ENCODE peak calls at places on chromosome 19, in five cellular contexts. M, N, Q, C and D are unnamed samples. For H3K4me1, the result is how much of the 10 kb centered on the place peaks cover.

GRCh38 chr19:35750167-35750566 is 1.8 kb downstream of the LIN37 start:
- DNase-seq in N (no peak), M (no peak), C (no peak), Q (no peak), D (no peak)

GRCh38 chr19:30450945-30451344 is 78.8 kb downstream of the ZNF536 start:
- DNase-seq in Q (no peak), N (no peak), C (no peak), M (no peak), D (no peak)

GRCh38 chr19:31357315-31357673 is 8.1 kb upstream of the TSHZ3 start:
- DNase-seq in N (no peak), Q (no peak), C (no peak), M (no peak), D (no peak)

GRCh38 chr19:343941-344624 is 513 bp downstream of the MIER2 start:
- DNase-seq in Q (no peak), M (peak), N (no peak), C (no peak), D (no peak)

GRCh38 chr19:49605605-49606004 is 14.6 kb downstream of the PRR12 start:
- DNase-seq in C (no peak), N (no peak), M (no peak), Q (no peak), D (no peak)

GRCh38 chr19:6925801-6926751 is 38.7 kb downstream of the ADGRE1 start:
- DNase-seq in M (no peak), Q (no peak), C (peak), N (no peak), D (no peak)

GRCh38 chr19:36032251-36033104 is at the start of gene CLIP3:
- DNase-seq in M (peak), Q (no peak), N (peak), C (no peak), D (no peak)

GRCh38 chr19:21396893-21397572 is at the start of gene ZNF493:
- DNase-seq in Q (peak), M (peak), C (peak), N (peak), D (peak)

GRCh38 chr19:3357731-3358391 is 8.5 kb upstream of the NFIC start:
- DNase-seq in C (no peak), M (no peak), N (no peak), Q (no peak), D (no peak)

GRCh38 chr19:44747739-44748425 is 626 bp upstream of the BCL3 start:
- DNase-seq in Q (no peak), C (no peak), M (peak), N (peak), D (peak)
- H3K4me1 ChIP-seq in Q (half or more), C (under half), M (under half), N (under half), D (half or more)

GRCh38 chr19:2329528-2329927 is 1.0 kb downstream of the SPPL2B start:
- DNase-seq in Q (no peak), M (no peak), N (no peak), C (no peak), D (no peak)

GRCh38 chr19:2329162-2329505 is 650 bp downstream of the SPPL2B start:
- DNase-seq in Q (no peak), M (no peak), N (no peak), C (no peak), D (no peak)

GRCh38 chr19:2330255-2330631 is 1.8 kb downstream of the SPPL2B start:
- DNase-seq in Q (no peak), M (no peak), C (no peak), N (no peak), D (no peak)

GRCh38 chr19:2327773-2328400 is 499 bp downstream of the LSM7 start:
- DNase-seq in N (peak), Q (no peak), M (no peak), C (peak), D (peak)

DNA sequence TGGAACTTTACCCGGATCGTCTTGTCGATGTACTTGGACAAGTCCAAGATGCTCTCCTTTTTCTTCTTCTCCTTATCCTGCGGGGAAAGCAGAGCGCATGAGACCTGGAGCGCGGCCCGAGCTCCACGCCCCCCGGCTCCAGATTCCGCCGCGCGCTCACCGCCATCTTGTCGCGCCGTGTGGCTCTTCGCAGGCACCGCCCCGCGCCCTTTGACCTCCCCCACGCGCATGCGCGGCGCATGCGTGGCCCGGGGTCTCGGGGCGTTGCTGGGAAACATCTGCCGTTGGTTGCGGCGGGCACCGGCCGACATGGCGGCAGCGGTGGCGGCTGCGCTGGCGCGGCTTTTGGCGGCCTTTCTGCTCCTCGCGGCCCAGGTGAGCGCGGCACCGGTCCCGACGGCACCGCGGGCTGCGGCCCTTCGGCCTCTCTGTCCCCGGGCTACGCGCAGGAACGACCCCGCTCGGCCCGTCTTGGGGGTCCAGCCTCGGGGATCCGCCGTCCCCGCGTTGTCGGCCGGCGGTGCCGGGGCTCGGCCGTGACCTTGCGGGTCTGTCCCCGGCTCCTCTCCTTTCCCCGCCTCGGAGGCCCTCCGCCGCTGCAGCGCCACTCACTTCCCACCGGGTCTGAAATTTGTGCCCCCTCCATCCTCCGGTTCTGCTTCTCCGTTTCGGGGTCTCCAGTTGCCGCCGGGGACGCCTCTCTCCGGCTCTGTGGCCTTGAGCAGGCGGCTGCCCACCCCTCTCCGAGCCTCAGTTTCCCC is at the start of the genes LSM7 and SPPL2B:
- DNase-seq in C (peak), N (peak), M (peak), Q (peak), D (peak)
- TF ChIP-seq EP300 in C (no peak), N (no peak), M (no peak), Q (no peak), D (no peak)

DNA sequence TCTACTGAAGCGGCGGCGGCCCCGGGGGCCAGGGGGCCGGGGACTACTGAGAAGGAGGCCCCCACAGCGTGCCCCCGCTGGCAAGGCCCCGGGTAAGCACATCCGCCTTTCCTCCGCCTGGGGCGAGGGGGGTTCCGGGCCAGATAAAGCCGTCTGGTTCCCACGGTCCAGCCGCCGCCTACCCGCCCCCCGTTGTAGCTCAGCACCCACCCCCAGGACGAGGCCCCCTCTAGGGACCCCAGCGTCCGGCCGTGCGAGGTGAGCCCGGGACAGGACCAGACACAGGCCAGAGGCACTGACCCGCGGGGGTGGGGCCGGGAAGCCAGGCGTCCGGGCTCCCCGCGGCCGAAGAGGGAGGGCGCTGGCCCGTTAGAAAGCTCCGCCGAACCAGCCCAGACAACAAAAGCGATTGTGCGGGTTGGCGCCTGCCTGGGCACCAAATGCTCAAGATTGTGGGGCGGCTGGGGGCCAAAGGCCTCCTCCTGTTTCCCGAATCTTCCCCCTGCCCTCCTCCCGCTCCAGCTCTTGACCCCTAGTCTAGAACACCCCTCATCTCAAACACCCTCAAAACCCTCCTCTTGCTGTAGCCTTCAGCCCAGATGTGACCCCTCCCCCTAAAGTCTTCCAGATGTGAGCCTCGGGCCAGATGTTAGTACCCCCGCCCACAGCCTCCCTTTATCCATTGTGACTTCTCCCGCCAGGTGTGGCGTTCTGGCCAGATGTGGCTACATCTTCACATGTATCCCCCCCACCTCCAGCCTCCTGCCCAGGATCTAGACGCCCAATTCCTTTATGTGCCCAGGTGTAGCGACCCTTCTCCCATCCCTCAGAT is 867 bp upstream of the LTBP4 start:
- DNase-seq in Q (no peak), M (no peak), C (no peak), N (no peak), D (no peak)
- H3K4me1 ChIP-seq in Q (half or more), M (under half), C (under half), N (under half), D (half or more)

GRCh38 chr19:4815426-4816387 is 15.8 kb downstream of the TICAM1 start:
- DNase-seq in N (peak), Q (peak), M (peak), C (peak), D (peak)
- TF ChIP-seq EP300 in N (no peak), Q (no peak), M (no peak), C (no peak), D (no peak)

GRCh38 chr19:18674616-18675015 is 8.9 kb upstream of the CRTC1 start:
- DNase-seq in C (no peak), Q (no peak), M (no peak), N (peak), D (no peak)
- H3K4me1 ChIP-seq in C (under half), Q (half or more), M (under half), N (under half), D (half or more)

GRCh38 chr19:11052391-11052790 is 36.9 kb upstream of the LDLR start:
- DNase-seq in C (no peak), M (no peak), N (no peak), Q (no peak), D (no peak)
- TF ChIP-seq EP300 in C (no peak), M (no peak), N (no peak), Q (no peak), D (no peak)

DNA sequence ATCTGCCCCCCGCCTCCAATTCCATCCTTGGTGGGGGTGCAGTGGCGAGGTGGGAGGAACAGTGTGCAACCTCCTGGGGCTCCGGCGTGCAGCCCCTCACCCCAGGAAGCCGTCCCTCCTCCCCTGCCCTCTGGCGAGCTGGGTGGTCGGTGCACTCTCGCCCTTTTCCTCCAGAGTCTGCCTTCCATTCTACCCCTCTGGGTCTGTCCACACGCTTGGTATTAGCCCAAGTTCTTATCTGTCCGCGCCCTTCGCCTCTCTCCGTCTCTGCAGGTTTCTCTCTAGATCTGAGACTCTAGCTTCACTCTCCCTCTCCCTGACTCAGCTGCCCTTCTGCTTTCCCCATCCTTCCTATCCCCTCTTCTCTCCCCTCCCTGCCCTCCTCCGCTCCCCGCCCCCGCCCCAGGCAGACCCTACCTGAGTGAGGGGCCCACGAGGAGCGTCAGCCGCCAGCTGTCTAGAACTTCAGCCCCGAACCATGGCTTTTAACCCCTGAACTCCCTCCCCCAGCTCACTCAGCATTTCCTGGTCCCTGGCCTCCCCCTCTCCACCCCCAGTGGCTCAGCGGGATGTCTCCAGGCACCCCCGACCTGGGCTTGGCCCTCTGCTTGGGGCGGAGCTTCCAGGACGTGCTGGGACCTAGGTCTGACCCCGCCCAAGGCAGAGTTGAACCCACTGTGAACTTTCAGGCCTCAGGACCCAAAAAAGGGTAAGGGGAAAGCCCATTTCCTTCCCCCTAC is 499 bp upstream of the KLK13 start:
- DNase-seq in C (no peak), M (peak), Q (no peak), N (no peak), D (peak)
- H3K4me1 ChIP-seq in C (under half), M (under half), Q (under half), N (under half), D (under half)

DNA sequence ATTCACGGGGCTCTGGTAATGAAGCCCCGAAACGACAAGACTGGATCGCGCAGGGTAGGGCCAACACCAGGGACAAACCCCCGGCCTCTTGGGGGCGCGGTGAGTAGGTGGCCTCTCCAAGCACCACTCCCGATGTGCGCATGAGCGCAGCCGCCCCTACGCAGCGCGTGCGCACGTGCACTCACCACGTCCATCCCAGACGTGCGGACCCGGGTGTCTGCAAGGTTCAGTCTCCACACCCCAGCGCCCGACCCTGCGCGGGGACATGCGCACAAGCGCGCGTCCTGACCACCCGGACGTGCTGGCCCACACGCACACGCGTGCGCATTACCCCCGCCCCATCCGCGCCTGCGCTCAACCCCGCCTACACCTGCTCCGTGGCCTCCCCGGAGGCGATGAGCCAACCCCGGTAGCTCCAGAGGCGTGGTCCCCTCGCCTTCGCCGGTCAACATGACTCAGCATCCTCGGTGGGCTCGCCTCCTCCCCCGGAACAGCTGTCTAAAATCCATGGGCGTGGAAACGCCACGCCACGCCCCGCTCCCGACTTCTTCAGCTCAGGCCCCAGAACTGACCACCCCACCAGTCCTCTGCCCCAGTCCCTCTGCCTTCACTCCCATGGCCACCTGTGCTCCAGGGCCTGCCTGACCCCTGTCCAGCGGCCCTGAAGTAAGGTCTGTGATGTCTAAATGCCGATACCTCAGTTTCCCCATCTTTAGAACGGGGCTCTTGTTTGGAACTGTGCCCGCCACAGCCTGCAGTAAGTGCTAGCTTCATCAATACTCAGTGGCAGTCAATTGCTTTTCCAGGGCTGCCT is 5.6 kb upstream of the GPI start:
- DNase-seq in C (peak), Q (peak), M (peak), N (peak), D (peak)
- TF ChIP-seq EP300 in C (peak), Q (no peak), M (no peak), N (no peak), D (no peak)

GRCh38 chr19:23391239-23391638 is 4.0 kb downstream of the ZNF91 start:
- DNase-seq in N (no peak), C (no peak), M (no peak), Q (no peak), D (no peak)

GRCh38 chr19:23392706-23393105 is 2.6 kb downstream of the ZNF91 start:
- DNase-seq in N (no peak), M (no peak), Q (no peak), C (no peak), D (no peak)

GRCh38 chr19:23393121-23393520 is 2.1 kb downstream of the ZNF91 start:
- DNase-seq in Q (no peak), C (no peak), M (no peak), N (no peak), D (no peak)

GRCh38 chr19:23399443-23399842 is 4.2 kb upstream of the ZNF91 start:
- DNase-seq in C (no peak), N (no peak), Q (no peak), M (no peak), D (no peak)

DNA sequence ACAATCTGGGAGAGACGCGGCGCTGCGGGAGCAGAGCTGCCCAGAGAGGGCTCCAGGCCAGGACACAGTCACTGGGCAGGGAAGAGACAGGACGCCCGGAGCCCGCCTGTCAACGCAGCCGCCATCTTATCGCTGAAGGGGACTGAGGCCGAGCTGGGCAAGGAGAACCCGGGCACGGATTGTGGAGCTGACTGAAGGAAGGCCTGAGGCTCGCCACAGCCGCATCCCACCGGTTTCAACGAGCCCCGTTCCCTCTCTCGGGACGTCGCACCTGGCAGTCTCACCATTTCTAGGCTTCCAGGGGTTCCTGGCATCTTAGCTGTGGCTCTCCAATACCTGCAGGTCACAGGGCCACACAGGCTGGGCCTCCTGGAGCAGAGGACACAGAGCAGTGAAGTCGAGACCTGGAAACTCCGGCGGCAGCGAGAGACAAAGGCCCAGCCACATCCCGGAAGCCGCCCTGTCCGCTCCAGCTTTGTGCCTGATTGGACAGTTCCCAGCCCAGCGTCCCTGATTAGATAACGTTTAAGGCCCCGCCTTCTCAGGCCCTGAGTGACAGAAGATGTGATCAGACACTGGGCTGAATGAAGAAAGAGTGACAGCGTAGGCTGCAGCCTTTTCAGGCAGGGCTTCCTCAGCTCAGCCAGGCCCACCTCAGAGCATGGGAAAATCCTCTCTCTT is at the start of gene ZNF91:
- DNase-seq in Q (peak), M (peak), C (peak), N (peak), D (peak)
- H3K4me1 ChIP-seq in Q (under half), M (under half), C (under half), N (under half), D (under half)

GRCh38 chr19:47600246-47601179 is 8.4 kb upstream of the BICRA start:
- DNase-seq in N (peak), Q (peak), C (peak), M (peak), D (peak)
- TF ChIP-seq EP300 in N (no peak), Q (no peak), C (no peak), M (no peak), D (no peak)